ENCODE peak calls at places on chromosomes 7 and 10, in six cellular contexts. One of them, this sample, is unnamed.

GRCh38 chr10:47289921-47290320 is 10.1 kb upstream of the GDF10 start:
- DNase-seq in prostate gland: no peak
- DNase-seq in Panc1: no peak
- DNase-seq in K562: no peak
- DNase-seq in breast epithelium: no peak
- DNase-seq in GM12891: no peak
- DNase-seq in this sample: no peak

GRCh38 chr10:113019692-113020424 is 69.8 kb downstream of the TCF7L2 start:
- DNase-seq in K562: no peak
- DNase-seq in GM12891: no peak
- DNase-seq in prostate gland: no peak
- DNase-seq in breast epithelium: no peak
- DNase-seq in Panc1: no peak
- DNase-seq in this sample: no peak

GRCh38 chr10:48533540-48533939 is 71.3 kb downstream of the ARHGAP22 start:
- DNase-seq in K562: no peak
- DNase-seq in GM12891: no peak
- DNase-seq in breast epithelium: no peak
- DNase-seq in Panc1: no peak
- DNase-seq in prostate gland: no peak
- DNase-seq in this sample: no peak

GRCh38 chr10:99315853-99316252 is 13.3 kb upstream of the CNNM1 start:
- DNase-seq in breast epithelium: no peak
- DNase-seq in K562: no peak
- DNase-seq in Panc1: no peak
- DNase-seq in prostate gland: no peak
- DNase-seq in GM12891: no peak
- DNase-seq in this sample: no peak

GRCh38 chr7:2032876-2033407 is 199.8 kb downstream of the MAD1L1 start:
- DNase-seq in GM12891: no peak
- DNase-seq in breast epithelium: no peak
- DNase-seq in Panc1: no peak
- DNase-seq in prostate gland: no peak
- DNase-seq in K562: no peak
- DNase-seq in this sample: no peak

GRCh38 chr10:4108693-4109092 is 323.7 kb upstream of the KLF6 start:
- DNase-seq in breast epithelium: no peak
- DNase-seq in prostate gland: no peak
- DNase-seq in GM12891: no peak
- DNase-seq in K562: no peak
- DNase-seq in Panc1: no peak
- DNase-seq in this sample: no peak

GRCh38 chr7:2079332-2080068 is 153.2 kb downstream of the MAD1L1 start:
- DNase-seq in Panc1: no peak
- DNase-seq in breast epithelium: no peak
- DNase-seq in GM12891: no peak
- DNase-seq in prostate gland: no peak
- DNase-seq in K562: peak
- DNase-seq in this sample: no peak

GRCh38 chr7:151197932-151198331 is 10.9 kb upstream of the ASB10 start:
- DNase-seq in GM12891: no peak
- DNase-seq in breast epithelium: no peak
- DNase-seq in K562: no peak
- DNase-seq in Panc1: no peak
- DNase-seq in prostate gland: no peak
- DNase-seq in this sample: no peak

GRCh38 chr10:18472977-18473376 is 178.4 kb downstream of the NSUN6 start:
- DNase-seq in K562: peak
- DNase-seq in Panc1: no peak
- DNase-seq in breast epithelium: no peak
- DNase-seq in GM12891: no peak
- DNase-seq in prostate gland: no peak
- DNase-seq in this sample: no peak

GRCh38 chr7:120862987-120863386 is 5.0 kb upstream of the TSPAN12 start:
- DNase-seq in GM12891: no peak
- DNase-seq in K562: no peak
- DNase-seq in Panc1: no peak
- DNase-seq in breast epithelium: no peak
- DNase-seq in prostate gland: no peak
- DNase-seq in this sample: no peak

GRCh38 chr10:28125701-28126100 is 126.8 kb upstream of the ODAD2 start:
- DNase-seq in breast epithelium: no peak
- DNase-seq in GM12891: no peak
- DNase-seq in Panc1: no peak
- DNase-seq in K562: no peak
- DNase-seq in prostate gland: no peak
- DNase-seq in this sample: no peak

GRCh38 chr7:128409435-128410091 is at the start of gene IMPDH1:
- DNase-seq in prostate gland: peak
- DNase-seq in K562: peak
- DNase-seq in GM12891: peak
- DNase-seq in breast epithelium: peak
- DNase-seq in Panc1: no peak
- DNase-seq in this sample: no peak

GRCh38 chr10:61939575-61940301 is 38.2 kb downstream of the ARID5B start:
- DNase-seq in prostate gland: no peak
- DNase-seq in Panc1: peak
- DNase-seq in breast epithelium: no peak
- DNase-seq in K562: no peak
- DNase-seq in GM12891: no peak
- DNase-seq in this sample: no peak

GRCh38 chr7:26105206-26105605 is 46.8 kb upstream of the NFE2L3 start:
- DNase-seq in breast epithelium: no peak
- DNase-seq in GM12891: no peak
- DNase-seq in K562: no peak
- DNase-seq in Panc1: no peak
- DNase-seq in prostate gland: no peak
- DNase-seq in this sample: no peak

GRCh38 chr10:3943695-3944257 is 158.8 kb upstream of the KLF6 start:
- DNase-seq in breast epithelium: no peak
- DNase-seq in GM12891: no peak
- DNase-seq in prostate gland: no peak
- DNase-seq in Panc1: no peak
- DNase-seq in K562: no peak
- DNase-seq in this sample: no peak

GRCh38 chr7:118104812-118105441 is 79.0 kb upstream of the LSM8 start:
- DNase-seq in GM12891: no peak
- DNase-seq in breast epithelium: no peak
- DNase-seq in K562: no peak
- DNase-seq in Panc1: no peak
- DNase-seq in prostate gland: no peak
- DNase-seq in this sample: peak

GRCh38 chr7:134885967-134886352 is 100.3 kb upstream of the AGBL3 start:
- DNase-seq in prostate gland: no peak
- DNase-seq in GM12891: no peak
- DNase-seq in breast epithelium: no peak
- DNase-seq in K562: no peak
- DNase-seq in Panc1: no peak
- DNase-seq in this sample: no peak

GRCh38 chr7:30348083-30348560 is 63.7 kb downstream of the ZNRF2 start:
- DNase-seq in GM12891: no peak
- DNase-seq in prostate gland: no peak
- DNase-seq in K562: peak
- DNase-seq in breast epithelium: no peak
- DNase-seq in Panc1: peak
- DNase-seq in this sample: peak

GRCh38 chr10:5461201-5461585 is 38.2 kb downstream of the CALML5 start:
- DNase-seq in Panc1: no peak
- DNase-seq in K562: no peak
- DNase-seq in prostate gland: no peak
- DNase-seq in GM12891: no peak
- DNase-seq in breast epithelium: no peak
- DNase-seq in this sample: no peak

GRCh38 chr10:130484912-130485180 is 348.7 kb downstream of the GLRX3 start:
- DNase-seq in Panc1: no peak
- DNase-seq in breast epithelium: no peak
- DNase-seq in prostate gland: no peak
- DNase-seq in K562: no peak
- DNase-seq in GM12891: no peak
- DNase-seq in this sample: no peak

GRCh38 chr10:79185067-79185774 is 116.5 kb downstream of the ZMIZ1 start:
- DNase-seq in prostate gland: no peak
- DNase-seq in K562: no peak
- DNase-seq in breast epithelium: no peak
- DNase-seq in GM12891: no peak
- DNase-seq in Panc1: no peak
- DNase-seq in this sample: no peak

GRCh38 chr10:69388488-69388887 is 28.2 kb downstream of the TACR2 start:
- DNase-seq in Panc1: no peak
- DNase-seq in GM12891: no peak
- DNase-seq in prostate gland: no peak
- DNase-seq in K562: no peak
- DNase-seq in breast epithelium: no peak
- DNase-seq in this sample: no peak

GRCh38 chr10:69391158-69391557 is 25.6 kb downstream of the TACR2 start:
- DNase-seq in K562: no peak
- DNase-seq in breast epithelium: no peak
- DNase-seq in GM12891: no peak
- DNase-seq in prostate gland: no peak
- DNase-seq in Panc1: no peak
- DNase-seq in this sample: no peak

GRCh38 chr10:69389827-69390490 is 26.8 kb downstream of the TACR2 start:
- DNase-seq in prostate gland: peak
- DNase-seq in Panc1: no peak
- DNase-seq in GM12891: no peak
- DNase-seq in breast epithelium: no peak
- DNase-seq in K562: peak
- DNase-seq in this sample: no peak

GRCh38 chr10:69394020-69394419 is 22.7 kb downstream of the TACR2 start:
- DNase-seq in GM12891: no peak
- DNase-seq in breast epithelium: no peak
- DNase-seq in K562: no peak
- DNase-seq in prostate gland: no peak
- DNase-seq in Panc1: no peak
- DNase-seq in this sample: no peak

DNA sequence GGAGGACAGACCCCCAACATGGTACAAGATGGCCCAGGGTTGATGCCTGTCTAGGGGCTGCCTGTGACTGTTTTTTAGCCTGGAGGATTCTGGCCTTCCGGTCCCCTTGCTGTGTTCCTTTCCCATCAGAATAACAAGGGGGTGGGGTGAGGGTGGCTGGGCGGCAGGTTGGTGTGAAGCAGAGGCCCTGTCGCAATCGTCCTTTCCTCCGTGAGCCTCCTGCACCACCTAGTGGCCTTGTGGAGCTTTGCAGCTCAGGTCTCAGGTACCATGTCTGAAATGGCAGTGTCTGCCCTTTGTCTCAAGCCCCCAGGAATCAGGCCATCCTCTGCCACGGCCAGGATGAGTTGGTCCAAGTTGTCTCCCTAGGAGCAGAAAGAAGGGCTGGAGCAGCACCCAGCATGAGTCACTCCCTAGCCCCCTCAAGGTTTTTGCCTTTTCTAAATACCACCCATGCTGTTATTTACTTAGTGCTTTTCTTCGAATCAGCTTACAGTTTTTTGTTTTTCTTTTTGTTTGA is 24.2 kb downstream of the TACR2 start:
- DNase-seq in prostate gland: peak
- DNase-seq in K562: peak
- DNase-seq in Panc1: peak
- DNase-seq in breast epithelium: peak
- DNase-seq in GM12891: peak
- DNase-seq in this sample: no peak
- TF ChIP-seq POLR2AphosphoS5 in prostate gland: peak
- TF ChIP-seq POLR2AphosphoS5 in K562: peak
- TF ChIP-seq POLR2AphosphoS5 in Panc1: peak
- TF ChIP-seq POLR2AphosphoS5 in breast epithelium: peak
- TF ChIP-seq POLR2AphosphoS5 in GM12891: no peak
- TF ChIP-seq POLR2AphosphoS5 in this sample: no peak

GRCh38 chr10:34337917-34338316 is 477.2 kb downstream of the PARD3 start:
- DNase-seq in K562: no peak
- DNase-seq in Panc1: no peak
- DNase-seq in GM12891: no peak
- DNase-seq in breast epithelium: no peak
- DNase-seq in prostate gland: no peak
- DNase-seq in this sample: no peak
- TF ChIP-seq POLR2AphosphoS5 in K562: no peak
- TF ChIP-seq POLR2AphosphoS5 in Panc1: no peak
- TF ChIP-seq POLR2AphosphoS5 in GM12891: no peak
- TF ChIP-seq POLR2AphosphoS5 in breast epithelium: no peak
- TF ChIP-seq POLR2AphosphoS5 in prostate gland: no peak
- TF ChIP-seq POLR2AphosphoS5 in this sample: no peak

DNA sequence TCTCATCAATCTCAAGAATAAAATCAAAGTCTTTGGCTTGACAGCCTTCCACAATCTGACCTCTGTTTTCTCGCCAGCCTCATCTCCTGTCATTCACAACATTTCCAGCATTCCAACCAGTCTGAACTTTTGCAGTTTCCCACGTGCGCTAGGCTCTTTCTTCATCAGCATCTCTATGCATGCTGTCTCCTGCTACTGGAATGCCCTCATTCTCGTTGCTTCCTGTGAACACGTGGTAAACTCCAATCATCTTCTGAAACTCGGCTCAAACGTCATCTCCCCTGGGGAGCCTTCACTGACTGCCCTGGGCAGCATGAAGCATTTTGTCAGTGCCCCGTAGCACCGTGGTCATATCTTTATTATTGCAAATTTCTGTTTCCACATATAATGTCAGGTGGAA is 12.2 kb upstream of the RSBN1L start:
- DNase-seq in Panc1: no peak
- DNase-seq in breast epithelium: no peak
- DNase-seq in K562: no peak
- DNase-seq in prostate gland: peak
- DNase-seq in GM12891: no peak
- DNase-seq in this sample: no peak
- TF ChIP-seq POLR2AphosphoS5 in Panc1: no peak
- TF ChIP-seq POLR2AphosphoS5 in breast epithelium: peak
- TF ChIP-seq POLR2AphosphoS5 in K562: no peak
- TF ChIP-seq POLR2AphosphoS5 in prostate gland: peak
- TF ChIP-seq POLR2AphosphoS5 in GM12891: no peak
- TF ChIP-seq POLR2AphosphoS5 in this sample: no peak

GRCh38 chr7:73829505-73829904 is 1.3 kb upstream of the CLDN4 start:
- DNase-seq in GM12891: no peak
- DNase-seq in K562: no peak
- DNase-seq in breast epithelium: no peak
- DNase-seq in prostate gland: no peak
- DNase-seq in Panc1: no peak
- DNase-seq in this sample: no peak
- TF ChIP-seq POLR2AphosphoS5 in GM12891: no peak
- TF ChIP-seq POLR2AphosphoS5 in K562: no peak
- TF ChIP-seq POLR2AphosphoS5 in breast epithelium: no peak
- TF ChIP-seq POLR2AphosphoS5 in prostate gland: no peak
- TF ChIP-seq POLR2AphosphoS5 in Panc1: no peak
- TF ChIP-seq POLR2AphosphoS5 in this sample: no peak

GRCh38 chr7:38462819-38463218 is 168.4 kb downstream of the AMPH start:
- DNase-seq in GM12891: no peak
- DNase-seq in K562: no peak
- DNase-seq in prostate gland: no peak
- DNase-seq in breast epithelium: no peak
- DNase-seq in Panc1: no peak
- DNase-seq in this sample: no peak
- TF ChIP-seq POLR2AphosphoS5 in GM12891: no peak
- TF ChIP-seq POLR2AphosphoS5 in K562: no peak
- TF ChIP-seq POLR2AphosphoS5 in prostate gland: no peak
- TF ChIP-seq POLR2AphosphoS5 in breast epithelium: no peak
- TF ChIP-seq POLR2AphosphoS5 in Panc1: no peak
- TF ChIP-seq POLR2AphosphoS5 in this sample: no peak